ENCODE peak calls at places on chromosomes 13 and 19, in six cellular contexts. N, S, R, E, P and V are unnamed samples.

GRCh38 chr13:99464441-99464949 is 36.8 kb upstream of the TM9SF2 start:
- DNase-seq in N (no peak), S (no peak), R (peak; percentile 74), E (no peak), P (no peak), V (peak; percentile 46)

GRCh38 chr13:78241278-78241919 is 322.8 kb upstream of the EDNRB start:
- DNase-seq in N (peak; percentile 45), S (peak; percentile 35), R (peak; percentile 51), E (peak; percentile 7), P (peak; percentile 43), V (peak; percentile 16)

GRCh38 chr19:35601971-35602370 is 10.6 kb upstream of the HAUS5 start:
- DNase-seq in N (no peak), S (no peak), R (no peak), E (no peak), P (no peak), V (no peak)

GRCh38 chr19:41958367-41959055 is 610 bp downstream of the RABAC1 start:
- DNase-seq in N (peak; percentile 12), S (peak; percentile 97), R (peak; percentile 64), E (peak; percentile 66), P (peak; percentile 95), V (peak; percentile 53)

GRCh38 chr13:49731766-49732165 is 40.5 kb upstream of the EBPL start:
- DNase-seq in N (no peak), S (no peak), R (peak; percentile 62), E (no peak), P (no peak), V (peak; percentile 80)

GRCh38 chr13:42066542-42066941 is 18.1 kb downstream of the DGKH start:
- DNase-seq in N (no peak), S (no peak), R (peak; percentile 87), E (no peak), P (no peak), V (peak; percentile 82)

GRCh38 chr19:10450853-10451609 is 30.7 kb downstream of the PDE4A start:
- DNase-seq in N (no peak), S (peak; percentile 93), R (no peak), E (no peak), P (peak; percentile 67), V (no peak)

GRCh38 chr19:18896421-18896841 is 473 bp upstream of the CERS1 start:
- DNase-seq in N (no peak), S (no peak), R (no peak), E (peak; percentile 56), P (no peak), V (no peak)

GRCh38 chr13:101579291-101579802 is 126.9 kb downstream of the ITGBL1 start:
- DNase-seq in N (no peak), S (no peak), R (peak; percentile 58), E (no peak), P (no peak), V (peak; percentile 23)

GRCh38 chr19:18110833-18111232 is 13.3 kb downstream of the MAST3 start:
- DNase-seq in N (no peak), S (peak; percentile 86), R (no peak), E (no peak), P (no peak), V (no peak)

GRCh38 chr19:40424637-40425449 is 949 bp downstream of the SERTAD1 start:
- DNase-seq in N (peak; percentile 29), S (peak; percentile 75), R (peak; percentile 18), E (no peak), P (no peak), V (no peak)

GRCh38 chr19:5515737-5516136 is 52.0 kb downstream of the TINCR start:
- DNase-seq in N (no peak), S (no peak), R (no peak), E (no peak), P (no peak), V (no peak)

GRCh38 chr19:54462072-54462712 is 1.4 kb downstream of the LENG9 start:
- DNase-seq in N (no peak), S (peak; percentile 52), R (no peak), E (no peak), P (no peak), V (no peak)

GRCh38 chr13:73075546-73075945 is 16.7 kb downstream of the KLF5 start:
- DNase-seq in N (no peak), S (peak; percentile 42), R (no peak), E (no peak), P (no peak), V (no peak)

GRCh38 chr19:33700408-33700757 is 78.6 kb downstream of the CHST8 start:
- DNase-seq in N (no peak), S (no peak), R (no peak), E (no peak), P (peak; percentile 21), V (no peak)

GRCh38 chr13:110409581-110409992 is 102.5 kb downstream of the COL4A2 start:
- DNase-seq in N (no peak), S (peak; percentile 18), R (no peak), E (no peak), P (peak; percentile 84), V (peak; percentile 74)

GRCh38 chr19:44112802-44113137 is 429 bp upstream of the ZNF225 start:
- DNase-seq in N (no peak), S (no peak), R (no peak), E (no peak), P (no peak), V (no peak)

GRCh38 chr13:110485604-110486003 is 75.9 kb downstream of the RAB20 start:
- DNase-seq in N (no peak), S (no peak), R (no peak), E (no peak), P (peak; percentile 56), V (no peak)

GRCh38 chr13:79626924-79627323 is 146.0 kb downstream of the NDFIP2 start:
- DNase-seq in N (no peak), S (no peak), R (no peak), E (no peak), P (no peak), V (no peak)

GRCh38 chr13:34340534-34340933 is 522.6 kb downstream of the RFC3 start:
- DNase-seq in N (no peak), S (no peak), R (peak; percentile 79), E (no peak), P (no peak), V (peak; percentile 18)

GRCh38 chr13:52348081-52348480 is 57.9 kb downstream of the THSD1 start:
- DNase-seq in N (no peak), S (no peak), R (peak; percentile 94), E (no peak), P (no peak), V (peak; percentile 71)

GRCh38 chr19:8213827-8214672 is 4.9 kb downstream of the CERS4 start:
- DNase-seq in N (no peak), S (no peak), R (no peak), E (no peak), P (no peak), V (no peak)

GRCh38 chr13:87084192-87084591 is 587.0 kb upstream of the SLITRK5 start:
- DNase-seq in N (no peak), S (no peak), R (no peak), E (no peak), P (no peak), V (no peak)

GRCh38 chr13:46903748-46904147 is 6.9 kb upstream of the HTR2A start:
- DNase-seq in N (no peak), S (no peak), R (peak; percentile 45), E (no peak), P (no peak), V (no peak)